ENCODE peak calls at places on chromosomes 11 and 22, in seven cellular contexts. One of them, this sample, is unnamed.

GRCh38 chr11:38173671-38174070 is 1575.6 kb upstream of the RAG2 start:
- DNase-seq in H9: no peak
- DNase-seq in neuronal stem cell: no peak
- DNase-seq in IMR-90: no peak
- DNase-seq in trophoblast cell: no peak
- DNase-seq in H1: no peak
- DNase-seq in mesendoderm: no peak
- DNase-seq in this sample: no peak

GRCh38 chr11:61683961-61684869 is 4.0 kb downstream of the DAGLA start:
- DNase-seq in H9: peak; percentile 21
- DNase-seq in neuronal stem cell: no peak
- DNase-seq in IMR-90: peak; percentile 43
- DNase-seq in trophoblast cell: no peak
- DNase-seq in H1: no peak
- DNase-seq in mesendoderm: no peak
- DNase-seq in this sample: no peak

GRCh38 chr11:120978701-120979100 is 45.2 kb upstream of the TBCEL start:
- DNase-seq in H9: no peak
- DNase-seq in neuronal stem cell: no peak
- DNase-seq in IMR-90: no peak
- DNase-seq in trophoblast cell: no peak
- DNase-seq in H1: no peak
- DNase-seq in mesendoderm: no peak
- DNase-seq in this sample: no peak

GRCh38 chr22:31346255-31346732 is at the start of gene PATZ1:
- DNase-seq in H9: peak; percentile 74
- DNase-seq in neuronal stem cell: peak; percentile 69
- DNase-seq in IMR-90: peak; percentile 72
- DNase-seq in trophoblast cell: peak; percentile 17
- DNase-seq in H1: peak; percentile 61
- DNase-seq in mesendoderm: peak; percentile 92
- DNase-seq in this sample: peak; percentile 86

GRCh38 chr11:70090989-70091388 is 12.9 kb downstream of the ANO1 start:
- DNase-seq in H9: no peak
- DNase-seq in neuronal stem cell: no peak
- DNase-seq in IMR-90: peak; percentile 28
- DNase-seq in trophoblast cell: no peak
- DNase-seq in H1: no peak
- DNase-seq in mesendoderm: no peak
- DNase-seq in this sample: no peak

GRCh38 chr11:80669620-80670019 is 1228.8 kb upstream of the TENM4 start:
- DNase-seq in H9: no peak
- DNase-seq in neuronal stem cell: no peak
- DNase-seq in IMR-90: no peak
- DNase-seq in trophoblast cell: no peak
- DNase-seq in H1: no peak
- DNase-seq in mesendoderm: no peak
- DNase-seq in this sample: no peak

GRCh38 chr11:27720277-27720830 is 20.1 kb upstream of the BDNF start:
- DNase-seq in H9: peak; percentile 80
- DNase-seq in neuronal stem cell: peak; percentile 88
- DNase-seq in IMR-90: peak; percentile 68
- DNase-seq in trophoblast cell: no peak
- DNase-seq in H1: no peak
- DNase-seq in mesendoderm: peak; percentile 79
- DNase-seq in this sample: peak; percentile 77

GRCh38 chr11:6040874-6041273 is 10.3 kb upstream of the OR56A1 start:
- DNase-seq in H9: no peak
- DNase-seq in neuronal stem cell: no peak
- DNase-seq in IMR-90: no peak
- DNase-seq in trophoblast cell: no peak
- DNase-seq in H1: no peak
- DNase-seq in mesendoderm: no peak
- DNase-seq in this sample: no peak

GRCh38 chr11:120231963-120232362 is 8.0 kb upstream of the POU2F3 start:
- DNase-seq in H9: no peak
- DNase-seq in neuronal stem cell: no peak
- DNase-seq in IMR-90: no peak
- DNase-seq in trophoblast cell: no peak
- DNase-seq in H1: no peak
- DNase-seq in mesendoderm: no peak
- DNase-seq in this sample: no peak

GRCh38 chr11:43282607-43283440 is 29.0 kb upstream of the API5 start:
- DNase-seq in H9: peak; percentile 55
- DNase-seq in neuronal stem cell: peak; percentile 51
- DNase-seq in IMR-90: peak; percentile 16
- DNase-seq in trophoblast cell: peak; percentile 15
- DNase-seq in H1: no peak
- DNase-seq in mesendoderm: peak; percentile 48
- DNase-seq in this sample: peak; percentile 29

GRCh38 chr22:36682835-36683234 is 20.7 kb downstream of the CACNG2 start:
- DNase-seq in H9: no peak
- DNase-seq in neuronal stem cell: no peak
- DNase-seq in IMR-90: no peak
- DNase-seq in trophoblast cell: no peak
- DNase-seq in H1: no peak
- DNase-seq in mesendoderm: no peak
- DNase-seq in this sample: no peak

GRCh38 chr11:33987975-33988580 is 63.5 kb upstream of the CAPRIN1 start:
- DNase-seq in H9: peak; percentile 78
- DNase-seq in neuronal stem cell: peak; percentile 73
- DNase-seq in IMR-90: peak; percentile 78
- DNase-seq in trophoblast cell: peak; percentile 83
- DNase-seq in H1: no peak
- DNase-seq in mesendoderm: peak; percentile 90
- DNase-seq in this sample: peak; percentile 73

GRCh38 chr11:72308226-72309073 is 64.5 kb upstream of the PHOX2A start:
- DNase-seq in H9: no peak
- DNase-seq in neuronal stem cell: no peak
- DNase-seq in IMR-90: peak; percentile 98
- DNase-seq in trophoblast cell: no peak
- DNase-seq in H1: no peak
- DNase-seq in mesendoderm: no peak
- DNase-seq in this sample: peak; percentile 43

GRCh38 chr11:96050435-96051182 is 126.7 kb upstream of the MTMR2 start:
- DNase-seq in H9: no peak
- DNase-seq in neuronal stem cell: no peak
- DNase-seq in IMR-90: peak; percentile 86
- DNase-seq in trophoblast cell: peak; percentile 79
- DNase-seq in H1: no peak
- DNase-seq in mesendoderm: peak; percentile 72
- DNase-seq in this sample: peak; percentile 92

GRCh38 chr22:28883917-28884753 is 763 bp downstream of the ZNRF3 start:
- DNase-seq in H9: peak; percentile 66
- DNase-seq in neuronal stem cell: peak; percentile 21
- DNase-seq in IMR-90: peak; percentile 44
- DNase-seq in trophoblast cell: peak; percentile 26
- DNase-seq in H1: no peak
- DNase-seq in mesendoderm: peak; percentile 77
- DNase-seq in this sample: peak; percentile 43

GRCh38 chr11:67276821-67277230 is 10.6 kb downstream of the GRK2 start:
- DNase-seq in H9: peak; percentile 71
- DNase-seq in neuronal stem cell: no peak
- DNase-seq in IMR-90: peak; percentile 45
- DNase-seq in trophoblast cell: no peak
- DNase-seq in H1: no peak
- DNase-seq in mesendoderm: peak; percentile 61
- DNase-seq in this sample: no peak

GRCh38 chr11:12433571-12434061 is 56.2 kb downstream of the PARVA start:
- DNase-seq in H9: no peak
- DNase-seq in neuronal stem cell: no peak
- DNase-seq in IMR-90: peak; percentile 98
- DNase-seq in trophoblast cell: peak; percentile 64
- DNase-seq in H1: no peak
- DNase-seq in mesendoderm: no peak
- DNase-seq in this sample: peak; percentile 92

GRCh38 chr11:123718075-123718868 is 23.2 kb downstream of the ZNF202 start:
- DNase-seq in H9: no peak
- DNase-seq in neuronal stem cell: no peak
- DNase-seq in IMR-90: no peak
- DNase-seq in trophoblast cell: peak; percentile 4
- DNase-seq in H1: no peak
- DNase-seq in mesendoderm: no peak
- DNase-seq in this sample: no peak

GRCh38 chr22:49646876-49647275 is 180.8 kb downstream of the BRD1 start:
- DNase-seq in H9: no peak
- DNase-seq in neuronal stem cell: no peak
- DNase-seq in IMR-90: no peak
- DNase-seq in trophoblast cell: no peak
- DNase-seq in H1: no peak
- DNase-seq in mesendoderm: peak; percentile 23
- DNase-seq in this sample: no peak

GRCh38 chr22:49645791-49646550 is 181.7 kb downstream of the BRD1 start:
- DNase-seq in H9: no peak
- DNase-seq in neuronal stem cell: no peak
- DNase-seq in IMR-90: no peak
- DNase-seq in trophoblast cell: no peak
- DNase-seq in H1: no peak
- DNase-seq in mesendoderm: no peak
- DNase-seq in this sample: no peak

GRCh38 chr22:49648053-49648452 is 179.6 kb downstream of the BRD1 start:
- DNase-seq in H9: no peak
- DNase-seq in neuronal stem cell: no peak
- DNase-seq in IMR-90: no peak
- DNase-seq in trophoblast cell: no peak
- DNase-seq in H1: no peak
- DNase-seq in mesendoderm: no peak
- DNase-seq in this sample: no peak

GRCh38 chr22:49649166-49649565 is 178.5 kb downstream of the BRD1 start:
- DNase-seq in H9: no peak
- DNase-seq in neuronal stem cell: no peak
- DNase-seq in IMR-90: no peak
- DNase-seq in trophoblast cell: no peak
- DNase-seq in H1: no peak
- DNase-seq in mesendoderm: no peak
- DNase-seq in this sample: no peak

DNA sequence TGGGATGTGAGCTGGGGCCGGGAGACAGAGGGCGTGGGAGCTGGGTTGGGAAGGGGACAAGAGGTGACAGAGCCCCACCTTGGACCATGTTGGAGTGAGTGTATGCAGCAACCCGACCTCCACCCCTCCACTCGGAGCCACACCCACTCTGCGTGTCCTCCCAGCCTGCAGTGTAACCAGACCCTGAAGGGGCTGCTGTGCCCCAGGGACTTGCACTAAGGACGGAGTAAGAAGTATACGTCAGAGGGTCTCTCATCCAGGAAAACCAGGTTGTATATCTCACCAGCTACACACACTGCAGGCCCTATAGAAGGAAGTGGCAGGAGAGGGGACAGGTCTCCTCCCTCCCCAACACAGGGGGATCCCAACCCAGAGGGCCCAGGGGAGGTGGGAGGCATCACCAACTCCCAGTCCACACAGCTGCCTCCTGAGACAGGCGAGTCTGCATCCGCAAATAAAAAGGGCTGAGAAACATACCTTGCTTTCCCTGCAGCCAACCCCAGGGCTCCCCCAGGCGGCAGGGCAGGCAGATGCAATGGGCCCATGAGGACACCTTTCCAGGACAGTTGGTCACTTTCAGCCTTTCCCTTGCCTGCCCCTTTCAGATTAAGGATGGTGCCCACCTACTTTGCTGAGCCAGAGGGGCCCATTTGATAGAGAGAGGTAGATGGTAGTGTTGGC is 180.2 kb downstream of the BRD1 start:
- DNase-seq in H9: no peak
- DNase-seq in neuronal stem cell: no peak
- DNase-seq in IMR-90: no peak
- DNase-seq in trophoblast cell: no peak
- DNase-seq in H1: no peak
- DNase-seq in mesendoderm: no peak
- DNase-seq in this sample: no peak
- H2BK120ac ChIP-seq in H9: no peak overlapping the region
- H2BK120ac ChIP-seq in neuronal stem cell: peak overlapping the region; percentile 47
- H2BK120ac ChIP-seq in IMR-90: no peak overlapping the region
- H2BK120ac ChIP-seq in trophoblast cell: no peak overlapping the region
- H2BK120ac ChIP-seq in H1: no peak overlapping the region
- H2BK120ac ChIP-seq in mesendoderm: no peak overlapping the region
- H2BK120ac ChIP-seq in this sample: no peak overlapping the region

DNA sequence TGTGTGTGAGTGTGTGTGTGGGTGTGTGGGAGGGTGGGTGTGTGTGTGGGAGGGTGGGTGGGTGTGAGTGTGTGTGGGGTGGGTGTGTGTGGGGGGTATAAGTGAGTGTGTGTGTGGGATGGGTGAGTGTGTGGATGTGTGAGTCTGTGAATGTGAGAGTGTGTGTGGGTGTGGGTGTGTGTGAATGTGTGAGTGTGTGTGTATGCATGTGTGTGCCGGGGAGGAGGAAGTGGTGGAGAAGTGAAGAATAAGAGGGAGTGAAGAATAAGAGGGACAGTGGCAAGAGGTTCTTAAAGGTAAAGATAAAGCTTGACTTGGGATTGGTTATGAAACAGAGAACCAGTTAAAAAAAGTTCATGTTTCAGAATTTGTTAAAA is 54.0 kb downstream of the PRR5L start:
- DNase-seq in H9: no peak
- DNase-seq in neuronal stem cell: no peak
- DNase-seq in IMR-90: no peak
- DNase-seq in trophoblast cell: no peak
- DNase-seq in H1: no peak
- DNase-seq in mesendoderm: no peak
- DNase-seq in this sample: no peak
- H2BK120ac ChIP-seq in H9: no peak overlapping the region
- H2BK120ac ChIP-seq in neuronal stem cell: no peak overlapping the region
- H2BK120ac ChIP-seq in IMR-90: no peak overlapping the region
- H2BK120ac ChIP-seq in trophoblast cell: no peak overlapping the region
- H2BK120ac ChIP-seq in H1: no peak overlapping the region
- H2BK120ac ChIP-seq in mesendoderm: no peak overlapping the region
- H2BK120ac ChIP-seq in this sample: no peak overlapping the region

GRCh38 chr11:29159552-29160465 is 857.0 kb downstream of the KCNA4 start:
- DNase-seq in H9: peak; percentile 69
- DNase-seq in neuronal stem cell: peak; percentile 56
- DNase-seq in IMR-90: peak; percentile 90
- DNase-seq in trophoblast cell: peak; percentile 33
- DNase-seq in H1: peak; percentile 19
- DNase-seq in mesendoderm: peak; percentile 82
- DNase-seq in this sample: peak; percentile 74

GRCh38 chr11:29162490-29162889 is 854.3 kb downstream of the KCNA4 start:
- DNase-seq in H9: no peak
- DNase-seq in neuronal stem cell: no peak
- DNase-seq in IMR-90: no peak
- DNase-seq in trophoblast cell: no peak
- DNase-seq in H1: no peak
- DNase-seq in mesendoderm: no peak
- DNase-seq in this sample: no peak

GRCh38 chr11:29166306-29166705 is 850.5 kb downstream of the KCNA4 start:
- DNase-seq in H9: no peak
- DNase-seq in neuronal stem cell: no peak
- DNase-seq in IMR-90: no peak
- DNase-seq in trophoblast cell: no peak
- DNase-seq in H1: no peak
- DNase-seq in mesendoderm: no peak
- DNase-seq in this sample: no peak

GRCh38 chr11:29161216-29161615 is 855.6 kb downstream of the KCNA4 start:
- DNase-seq in H9: no peak
- DNase-seq in neuronal stem cell: no peak
- DNase-seq in IMR-90: peak; percentile 43
- DNase-seq in trophoblast cell: no peak
- DNase-seq in H1: no peak
- DNase-seq in mesendoderm: no peak
- DNase-seq in this sample: no peak
- H2BK120ac ChIP-seq in H9: no peak overlapping the region
- H2BK120ac ChIP-seq in neuronal stem cell: no peak overlapping the region
- H2BK120ac ChIP-seq in IMR-90: peak overlapping the region; percentile 99
- H2BK120ac ChIP-seq in trophoblast cell: no peak overlapping the region
- H2BK120ac ChIP-seq in H1: no peak overlapping the region
- H2BK120ac ChIP-seq in mesendoderm: no peak overlapping the region
- H2BK120ac ChIP-seq in this sample: no peak overlapping the region

GRCh38 chr11:93128574-93128973 is 69.2 kb downstream of the SLC36A4 start:
- DNase-seq in H9: no peak
- DNase-seq in neuronal stem cell: no peak
- DNase-seq in IMR-90: no peak
- DNase-seq in trophoblast cell: no peak
- DNase-seq in H1: no peak
- DNase-seq in mesendoderm: no peak
- DNase-seq in this sample: no peak
- H2BK120ac ChIP-seq in H9: no peak overlapping the region
- H2BK120ac ChIP-seq in neuronal stem cell: no peak overlapping the region
- H2BK120ac ChIP-seq in IMR-90: no peak overlapping the region
- H2BK120ac ChIP-seq in trophoblast cell: no peak overlapping the region
- H2BK120ac ChIP-seq in H1: no peak overlapping the region
- H2BK120ac ChIP-seq in mesendoderm: no peak overlapping the region
- H2BK120ac ChIP-seq in this sample: no peak overlapping the region